ENCODE peak calls at places on chromosomes 5 and 9, in seven cellular contexts. G is epithelial cell of prostate; Z is fibroblast of lung; V is Kasumi-1; U is stimulated activated CD4-positive, alpha-beta T cell treated with anti-CD3 and anti-CD28 coated beads, Interleukin-2, amount 100 ng/mL, for 48 hours; W is myocyte; T is A549. P is an unnamed sample.
A peak's percentile ranks its signal among the peaks of the same experiment; 100 is the strongest.

GRCh38 chr9:115069302-115069701 is 48.7 kb downstream of the TNC start:
- DNase-seq in T (no peak), Z (no peak), W (no peak), V (no peak), G (no peak), U (no peak), P (no peak)

GRCh38 chr9:130981002-130981760 is 27.8 kb upstream of the LAMC3 start:
- DNase-seq in G (no peak), Z (no peak), V (peak; percentile 83), T (no peak), U (no peak), W (no peak), P (no peak)

GRCh38 chr5:5667136-5667554 is 244.7 kb downstream of the ICE1 start:
- DNase-seq in W (no peak), G (no peak), Z (no peak), T (no peak), V (no peak), U (no peak), P (no peak)

GRCh38 chr5:140140435-140140834 is 14.7 kb downstream of the IGIP start:
- DNase-seq in V (no peak), U (no peak), T (no peak), W (no peak), Z (no peak), G (no peak), P (no peak)

GRCh38 chr5:123429993-123430392 is 6.8 kb upstream of the CEP120 start:
- DNase-seq in V (peak; percentile 91), U (no peak), Z (peak; percentile 96), G (peak; percentile 90), W (no peak), T (peak; percentile 68), P (peak; percentile 23)

GRCh38 chr5:115241881-115242642 is 20.6 kb downstream of the PGGT1B start:
- DNase-seq in T (no peak), G (no peak), W (peak; percentile 7), V (no peak), U (no peak), Z (no peak), P (no peak)

GRCh38 chr9:127366594-127366993 is 30.4 kb upstream of the SLC2A8 start:
- DNase-seq in G (no peak), Z (no peak), V (no peak), W (peak; percentile 29), U (no peak), T (no peak), P (no peak)

GRCh38 chr5:145847499-145848497 is 12.7 kb upstream of the PRELID2 start:
- DNase-seq in Z (peak; percentile 71), U (no peak), W (peak; percentile 22), V (no peak), G (peak; percentile 68), T (peak; percentile 12), P (peak; percentile 40)

GRCh38 chr5:55159763-55160492 is at the start of gene GPX8:
- DNase-seq in Z (peak; percentile 93), U (no peak), V (peak; percentile 65), T (peak; percentile 88), G (peak; percentile 31), W (peak; percentile 89), P (peak; percentile 77)

GRCh38 chr5:14166437-14166836 is 23.3 kb downstream of the TRIO start:
- DNase-seq in Z (no peak), V (no peak), T (no peak), U (no peak), G (no peak), W (no peak), P (no peak)

GRCh38 chr9:136281421-136282271 is 22.2 kb downstream of the CCDC187 start:
- DNase-seq in G (no peak), T (no peak), U (no peak), Z (no peak), W (no peak), V (no peak), P (no peak)

GRCh38 chr9:131521203-131521602 is 9.9 kb downstream of the UCK1 start:
- DNase-seq in U (no peak), V (no peak), W (no peak), T (no peak), G (no peak), Z (no peak), P (no peak)

GRCh38 chr5:161380550-161380949 is 166.0 kb downstream of the GABRB2 start:
- DNase-seq in Z (no peak), U (no peak), T (no peak), W (no peak), V (no peak), G (no peak), P (no peak)

GRCh38 chr5:75463726-75464125 is 47.7 kb downstream of the CERT1 start:
- DNase-seq in T (no peak), Z (no peak), V (no peak), U (no peak), G (no peak), W (no peak), P (no peak)

GRCh38 chr5:130335116-130335515 is 430.9 kb downstream of the CHSY3 start:
- DNase-seq in U (no peak), Z (peak; percentile 14), V (no peak), G (no peak), T (no peak), W (no peak), P (no peak)

GRCh38 chr5:130290219-130290618 is 386.0 kb downstream of the CHSY3 start:
- DNase-seq in G (no peak), V (no peak), W (no peak), Z (no peak), T (no peak), U (no peak), P (no peak)

GRCh38 chr9:129400001-129400970 is 220.6 kb downstream of the C9orf50 start:
- DNase-seq in U (no peak), Z (no peak), T (no peak), W (no peak), G (no peak), V (no peak), P (no peak)